ENCODE peak calls at places on chromosomes 1 and 21, in seven cellular contexts. One of them, this sample, is unnamed. For H3K27me3, the result is how much of the 10 kb centered on the place peaks cover.

GRCh38 chr1:153730468-153730988 is 2.7 kb downstream of the INTS3 start:
- DNase-seq in thoracic aorta: no peak
- DNase-seq in body of pancreas: no peak
- DNase-seq in colonic mucosa: no peak
- DNase-seq in esophagus muscularis mucosa: no peak
- DNase-seq in psoas muscle: no peak
- DNase-seq in pancreas: no peak
- DNase-seq in this sample: no peak

GRCh38 chr1:221510793-221511503 is 230.9 kb downstream of the DUSP10 start:
- DNase-seq in pancreas: no peak
- DNase-seq in thoracic aorta: no peak
- DNase-seq in psoas muscle: no peak
- DNase-seq in esophagus muscularis mucosa: no peak
- DNase-seq in body of pancreas: no peak
- DNase-seq in colonic mucosa: no peak
- DNase-seq in this sample: no peak

GRCh38 chr1:29711582-29712274 is 475.4 kb downstream of the PTPRU start:
- DNase-seq in psoas muscle: no peak
- DNase-seq in pancreas: no peak
- DNase-seq in thoracic aorta: no peak
- DNase-seq in colonic mucosa: no peak
- DNase-seq in esophagus muscularis mucosa: no peak
- DNase-seq in body of pancreas: peak
- DNase-seq in this sample: no peak

GRCh38 chr1:241679961-241680360 is 27.9 kb downstream of the WDR64 start:
- DNase-seq in colonic mucosa: no peak
- DNase-seq in thoracic aorta: no peak
- DNase-seq in body of pancreas: no peak
- DNase-seq in esophagus muscularis mucosa: no peak
- DNase-seq in psoas muscle: no peak
- DNase-seq in pancreas: no peak
- DNase-seq in this sample: no peak

GRCh38 chr1:67149179-67149770 is 14.5 kb upstream of the C1orf141 start:
- DNase-seq in colonic mucosa: peak
- DNase-seq in esophagus muscularis mucosa: no peak
- DNase-seq in thoracic aorta: no peak
- DNase-seq in psoas muscle: peak
- DNase-seq in pancreas: peak
- DNase-seq in body of pancreas: peak
- DNase-seq in this sample: peak

GRCh38 chr1:165883056-165883455 is 55.6 kb downstream of the UCK2 start:
- DNase-seq in pancreas: no peak
- DNase-seq in colonic mucosa: no peak
- DNase-seq in body of pancreas: no peak
- DNase-seq in thoracic aorta: no peak
- DNase-seq in psoas muscle: no peak
- DNase-seq in esophagus muscularis mucosa: no peak
- DNase-seq in this sample: no peak

GRCh38 chr1:184283999-184284398 is 102.8 kb upstream of the C1orf21 start:
- DNase-seq in psoas muscle: no peak
- DNase-seq in colonic mucosa: peak
- DNase-seq in esophagus muscularis mucosa: no peak
- DNase-seq in body of pancreas: peak
- DNase-seq in pancreas: no peak
- DNase-seq in thoracic aorta: no peak
- DNase-seq in this sample: no peak

GRCh38 chr1:70331962-70332361 is 22.6 kb downstream of the ANKRD13C start:
- DNase-seq in pancreas: no peak
- DNase-seq in esophagus muscularis mucosa: no peak
- DNase-seq in colonic mucosa: no peak
- DNase-seq in thoracic aorta: no peak
- DNase-seq in body of pancreas: no peak
- DNase-seq in psoas muscle: no peak
- DNase-seq in this sample: no peak

GRCh38 chr21:14982336-14982735 is 82.5 kb downstream of the NRIP1 start:
- DNase-seq in pancreas: no peak
- DNase-seq in esophagus muscularis mucosa: no peak
- DNase-seq in psoas muscle: no peak
- DNase-seq in body of pancreas: no peak
- DNase-seq in thoracic aorta: no peak
- DNase-seq in colonic mucosa: no peak
- DNase-seq in this sample: no peak

GRCh38 chr1:156146006-156146748 is 7.2 kb upstream of the SEMA4A start:
- DNase-seq in colonic mucosa: no peak
- DNase-seq in thoracic aorta: no peak
- DNase-seq in pancreas: peak
- DNase-seq in psoas muscle: peak
- DNase-seq in esophagus muscularis mucosa: no peak
- DNase-seq in body of pancreas: peak
- DNase-seq in this sample: peak

GRCh38 chr1:228180271-228180987 is 14.8 kb downstream of the IBA57 start:
- DNase-seq in pancreas: no peak
- DNase-seq in esophagus muscularis mucosa: no peak
- DNase-seq in psoas muscle: no peak
- DNase-seq in thoracic aorta: no peak
- DNase-seq in body of pancreas: no peak
- DNase-seq in colonic mucosa: no peak
- DNase-seq in this sample: no peak

GRCh38 chr1:94398356-94398755 is 19.8 kb upstream of the ABCD3 start:
- DNase-seq in colonic mucosa: no peak
- DNase-seq in esophagus muscularis mucosa: peak
- DNase-seq in psoas muscle: no peak
- DNase-seq in body of pancreas: no peak
- DNase-seq in pancreas: no peak
- DNase-seq in thoracic aorta: no peak
- DNase-seq in this sample: no peak

GRCh38 chr1:94394247-94394646 is 23.9 kb upstream of the ABCD3 start:
- DNase-seq in thoracic aorta: no peak
- DNase-seq in psoas muscle: no peak
- DNase-seq in body of pancreas: no peak
- DNase-seq in colonic mucosa: no peak
- DNase-seq in pancreas: no peak
- DNase-seq in esophagus muscularis mucosa: no peak
- DNase-seq in this sample: no peak

GRCh38 chr1:94396356-94396755 is 21.8 kb upstream of the ABCD3 start:
- DNase-seq in pancreas: no peak
- DNase-seq in thoracic aorta: no peak
- DNase-seq in body of pancreas: no peak
- DNase-seq in esophagus muscularis mucosa: peak
- DNase-seq in psoas muscle: no peak
- DNase-seq in colonic mucosa: no peak
- DNase-seq in this sample: no peak

GRCh38 chr1:94395231-94395630 is 23.0 kb upstream of the ABCD3 start:
- DNase-seq in pancreas: no peak
- DNase-seq in colonic mucosa: no peak
- DNase-seq in body of pancreas: no peak
- DNase-seq in psoas muscle: no peak
- DNase-seq in thoracic aorta: no peak
- DNase-seq in esophagus muscularis mucosa: peak
- DNase-seq in this sample: no peak

GRCh38 chr1:94395748-94396309 is 22.4 kb upstream of the ABCD3 start:
- DNase-seq in psoas muscle: no peak
- DNase-seq in body of pancreas: no peak
- DNase-seq in esophagus muscularis mucosa: peak
- DNase-seq in colonic mucosa: no peak
- DNase-seq in pancreas: no peak
- DNase-seq in thoracic aorta: no peak
- DNase-seq in this sample: no peak
- TF ChIP-seq CTCF in psoas muscle: no peak
- TF ChIP-seq CTCF in body of pancreas: no peak
- TF ChIP-seq CTCF in esophagus muscularis mucosa: no peak
- TF ChIP-seq CTCF in colonic mucosa: no peak
- TF ChIP-seq CTCF in pancreas: no peak
- TF ChIP-seq CTCF in thoracic aorta: no peak
- TF ChIP-seq CTCF in this sample: no peak

GRCh38 chr1:40710581-40711315 is 19.2 kb downstream of the NFYC start:
- DNase-seq in psoas muscle: no peak
- DNase-seq in thoracic aorta: no peak
- DNase-seq in esophagus muscularis mucosa: no peak
- DNase-seq in pancreas: no peak
- DNase-seq in body of pancreas: no peak
- DNase-seq in colonic mucosa: peak
- DNase-seq in this sample: no peak
- H3K27ac ChIP-seq in psoas muscle: peak
- H3K27ac ChIP-seq in thoracic aorta: peak
- H3K27ac ChIP-seq in esophagus muscularis mucosa: peak
- H3K27ac ChIP-seq in pancreas: no peak
- H3K27ac ChIP-seq in body of pancreas: peak
- H3K27ac ChIP-seq in colonic mucosa: no peak
- H3K27ac ChIP-seq in this sample: peak

GRCh38 chr1:44511769-44512168 is 106.7 kb downstream of the RNF220 start:
- DNase-seq in thoracic aorta: no peak
- DNase-seq in pancreas: no peak
- DNase-seq in colonic mucosa: no peak
- DNase-seq in esophagus muscularis mucosa: no peak
- DNase-seq in body of pancreas: no peak
- DNase-seq in psoas muscle: no peak
- DNase-seq in this sample: no peak

GRCh38 chr1:44505210-44505993 is 100.3 kb downstream of the RNF220 start:
- DNase-seq in thoracic aorta: no peak
- DNase-seq in pancreas: no peak
- DNase-seq in colonic mucosa: no peak
- DNase-seq in esophagus muscularis mucosa: no peak
- DNase-seq in body of pancreas: no peak
- DNase-seq in psoas muscle: no peak
- DNase-seq in this sample: no peak

GRCh38 chr1:44508397-44508745 is 103.3 kb downstream of the RNF220 start:
- DNase-seq in body of pancreas: no peak
- DNase-seq in esophagus muscularis mucosa: no peak
- DNase-seq in pancreas: no peak
- DNase-seq in thoracic aorta: no peak
- DNase-seq in psoas muscle: no peak
- DNase-seq in colonic mucosa: no peak
- DNase-seq in this sample: no peak

GRCh38 chr1:44511363-44511762 is 106.3 kb downstream of the RNF220 start:
- DNase-seq in thoracic aorta: no peak
- DNase-seq in body of pancreas: no peak
- DNase-seq in psoas muscle: no peak
- DNase-seq in pancreas: no peak
- DNase-seq in esophagus muscularis mucosa: no peak
- DNase-seq in colonic mucosa: no peak
- DNase-seq in this sample: no peak

GRCh38 chr1:44507490-44508396 is 102.7 kb downstream of the RNF220 start:
- DNase-seq in esophagus muscularis mucosa: no peak
- DNase-seq in pancreas: no peak
- DNase-seq in psoas muscle: no peak
- DNase-seq in thoracic aorta: no peak
- DNase-seq in colonic mucosa: no peak
- DNase-seq in body of pancreas: no peak
- DNase-seq in this sample: no peak
- H3K27me3 ChIP-seq in esophagus muscularis mucosa: under half
- H3K27me3 ChIP-seq in pancreas: under half
- H3K27me3 ChIP-seq in psoas muscle: under half
- H3K27me3 ChIP-seq in thoracic aorta: under half
- H3K27me3 ChIP-seq in colonic mucosa: under half
- H3K27me3 ChIP-seq in body of pancreas: under half
- H3K27me3 ChIP-seq in this sample: under half

GRCh38 chr1:35902671-35903070 is 19.7 kb downstream of the AGO1 start:
- DNase-seq in esophagus muscularis mucosa: no peak
- DNase-seq in colonic mucosa: no peak
- DNase-seq in thoracic aorta: no peak
- DNase-seq in body of pancreas: no peak
- DNase-seq in psoas muscle: no peak
- DNase-seq in pancreas: no peak
- DNase-seq in this sample: no peak

GRCh38 chr1:35901235-35901634 is 18.2 kb downstream of the AGO1 start:
- DNase-seq in esophagus muscularis mucosa: no peak
- DNase-seq in pancreas: no peak
- DNase-seq in psoas muscle: no peak
- DNase-seq in colonic mucosa: no peak
- DNase-seq in body of pancreas: no peak
- DNase-seq in thoracic aorta: no peak
- DNase-seq in this sample: no peak

GRCh38 chr1:35894183-35894582 is 11.2 kb downstream of the AGO1 start:
- DNase-seq in body of pancreas: peak
- DNase-seq in colonic mucosa: no peak
- DNase-seq in thoracic aorta: no peak
- DNase-seq in esophagus muscularis mucosa: no peak
- DNase-seq in pancreas: peak
- DNase-seq in psoas muscle: no peak
- DNase-seq in this sample: peak

DNA sequence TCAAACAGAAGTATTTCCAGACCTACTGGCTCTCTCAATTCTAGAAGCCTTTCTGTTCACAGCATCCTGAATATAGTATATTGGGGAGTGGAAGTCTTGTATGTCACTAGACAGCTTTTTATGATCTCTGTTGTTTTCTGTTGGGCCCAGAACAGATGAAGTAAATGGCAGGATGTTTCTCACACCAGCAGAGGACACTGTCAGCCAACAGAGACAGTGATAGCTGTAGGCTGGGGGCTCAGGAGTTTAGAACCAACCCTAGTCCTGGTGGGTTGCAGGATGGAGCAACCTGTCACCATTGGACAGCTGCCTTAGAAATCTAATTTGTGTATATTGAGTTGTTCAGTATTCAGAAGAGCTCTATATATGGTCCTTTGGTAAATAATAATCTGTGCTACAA is 16.9 kb downstream of the AGO1 start:
- DNase-seq in body of pancreas: no peak
- DNase-seq in colonic mucosa: no peak
- DNase-seq in esophagus muscularis mucosa: no peak
- DNase-seq in pancreas: no peak
- DNase-seq in thoracic aorta: no peak
- DNase-seq in psoas muscle: no peak
- DNase-seq in this sample: no peak
- TF ChIP-seq CTCF in body of pancreas: no peak
- TF ChIP-seq CTCF in colonic mucosa: no peak
- TF ChIP-seq CTCF in esophagus muscularis mucosa: no peak
- TF ChIP-seq CTCF in pancreas: no peak
- TF ChIP-seq CTCF in thoracic aorta: no peak
- TF ChIP-seq CTCF in psoas muscle: no peak
- TF ChIP-seq CTCF in this sample: no peak

This sample was measured in lung.